ENCODE peak calls at places on chromosome 12, in seven cellular contexts. S is vagina, C is tibial artery, F is omental fat pad, H is GM04504, P is fibroblast of mammary gland, V is fibroblast of pulmonary artery. G is an unnamed sample.

GRCh38 chr12:68804654-68805591 is 3.1 kb upstream of the MDM2 start:
- DNase-seq in S (no peak), H (no peak), F (no peak), P (no peak), C (no peak), V (no peak), G (no peak)

GRCh38 chr12:22101749-22102243 is 55.8 kb downstream of the CMAS start:
- DNase-seq in F (no peak), V (peak; percentile 81), P (peak; percentile 94), H (peak; percentile 49), C (no peak), S (no peak), G (peak; percentile 59)

GRCh38 chr12:13383379-13383778 is 186.9 kb downstream of the EMP1 start:
- DNase-seq in P (no peak), V (no peak), H (no peak), C (no peak), F (no peak), S (peak; percentile 55), G (no peak)

GRCh38 chr12:86091676-86092075 is 164.5 kb downstream of the MGAT4C start:
- DNase-seq in S (no peak), F (no peak), H (no peak), P (no peak), C (no peak), V (no peak), G (no peak)

GRCh38 chr12:100793182-100793581 is 1.4 kb upstream of the ANO4 start:
- DNase-seq in P (peak; percentile 70), V (peak; percentile 50), H (peak; percentile 16), C (no peak), F (no peak), S (no peak), G (no peak)

GRCh38 chr12:95789126-95790024 is 1.2 kb downstream of the NTN4 start:
- DNase-seq in F (no peak), P (no peak), H (no peak), S (no peak), V (no peak), C (peak; percentile 73), G (no peak)

GRCh38 chr12:103379670-103380069 is 116.1 kb downstream of the C12orf42 start:
- DNase-seq in V (no peak), P (no peak), F (no peak), C (no peak), S (no peak), H (no peak), G (no peak)

GRCh38 chr12:92987362-92987761 is 58.3 kb upstream of the EEA1 start:
- DNase-seq in P (peak; percentile 84), S (no peak), C (no peak), H (peak; percentile 66), V (peak; percentile 91), F (no peak), G (peak; percentile 55)

GRCh38 chr12:105670664-105671063 is 340.2 kb downstream of the C12orf75 start:
- DNase-seq in C (no peak), F (no peak), P (no peak), H (peak; percentile 15), S (no peak), V (peak; percentile 17), G (no peak)

G was measured in AG04450.